ENCODE peak calls at places on chromosome 18, in six cellular contexts. B is occipital lobe; K is amniotic stem cell; H is CD4-positive, alpha-beta T cell; R is NCI-H1694; E is Karpas-422. Q is an unnamed sample.

GRCh38 chr18:7535436-7536190 is 31.5 kb upstream of the PTPRM start:
- DNase-seq in K (no peak), H (no peak), R (no peak), E (no peak), B (no peak), Q (no peak)

GRCh38 chr18:30945769-30946168 is 96.8 kb downstream of the DSC3 start:
- DNase-seq in E (no peak), R (no peak), K (no peak), B (no peak), H (no peak), Q (no peak)

GRCh38 chr18:40864846-40865245 is 1090.2 kb upstream of the PIK3C3 start:
- DNase-seq in B (no peak), K (no peak), H (no peak), E (no peak), R (no peak), Q (no peak)

GRCh38 chr18:47166235-47166634 is 9.9 kb downstream of the IER3IP1 start:
- DNase-seq in B (no peak), R (no peak), E (no peak), K (no peak), H (no peak), Q (no peak)

GRCh38 chr18:58496231-58496630 is 132.7 kb downstream of the ALPK2 start:
- DNase-seq in H (no peak), E (no peak), R (no peak), B (no peak), K (no peak), Q (no peak)

GRCh38 chr18:51582551-51582950 is 385.1 kb upstream of the MEX3C start:
- DNase-seq in K (no peak), H (no peak), B (no peak), R (no peak), E (no peak), Q (no peak)

GRCh38 chr18:11544060-11544633 is 65.2 kb upstream of the SLC35G4 start:
- DNase-seq in E (no peak), H (no peak), B (no peak), K (no peak), R (no peak), Q (no peak)

GRCh38 chr18:8139127-8139591 is 470.1 kb upstream of the RAB12 start:
- DNase-seq in K (no peak), B (no peak), E (no peak), R (no peak), H (no peak), Q (no peak)

GRCh38 chr18:74342416-74343043 is 26.9 kb downstream of the C18orf63 start:
- DNase-seq in K (peak), H (no peak), B (no peak), R (peak), E (peak), Q (peak)

GRCh38 chr18:75120521-75120920 is 88.4 kb downstream of the PTGR3 start:
- DNase-seq in H (no peak), E (no peak), R (no peak), K (no peak), B (no peak), Q (no peak)

GRCh38 chr18:26489881-26490280 is 58.5 kb downstream of the KCTD1 start:
- DNase-seq in H (no peak), R (no peak), E (no peak), B (no peak), K (no peak), Q (no peak)

Q was measured in pulmonary artery endothelial cell.